ENCODE peak calls at places on chromosomes 6 and 20, in ten cellular contexts. E, W, K, S, M, N, A, U, D and Z are unnamed samples.

GRCh38 chr20:63003546-63003945 is 3.2 kb downstream of the BHLHE23 start:
- DNase-seq in D (no peak), E (no peak), N (no peak), W (no peak), A (no peak), M (no peak), S (no peak), U (no peak), K (no peak), Z (no peak)

GRCh38 chr6:157314705-157315321 is 8.5 kb downstream of the TMEM242 start:
- DNase-seq in S (peak; percentile 34), N (peak; percentile 91), K (no peak), E (no peak), D (peak; percentile 41), U (peak; percentile 75), M (peak; percentile 79), W (no peak), A (peak; percentile 44), Z (no peak)

GRCh38 chr20:10433014-10433622 is 904 bp downstream of the MKKS start:
- DNase-seq in A (no peak), W (no peak), D (no peak), M (no peak), N (no peak), U (peak; percentile 16), K (no peak), S (no peak), E (no peak), Z (no peak)

GRCh38 chr6:53044071-53044470 is 21.1 kb upstream of the FBXO9 start:
- DNase-seq in U (peak; percentile 78), K (peak; percentile 15), E (peak; percentile 39), S (no peak), A (no peak), M (no peak), W (no peak), D (no peak), N (peak; percentile 76), Z (no peak)

GRCh38 chr6:106143582-106144139 is 57.5 kb downstream of the PRDM1 start:
- DNase-seq in W (no peak), K (no peak), N (no peak), S (no peak), M (no peak), D (no peak), A (no peak), U (no peak), E (no peak), Z (no peak)

GRCh38 chr6:142279350-142280180 is 22.2 kb upstream of the ADGRG6 start:
- DNase-seq in M (peak; percentile 44), U (peak; percentile 49), S (no peak), D (no peak), E (no peak), W (no peak), N (peak; percentile 67), K (no peak), A (no peak), Z (no peak)

GRCh38 chr20:10652660-10653191 is 21.1 kb downstream of the JAG1 start:
- DNase-seq in U (no peak), S (no peak), K (no peak), N (no peak), D (no peak), E (no peak), A (no peak), M (no peak), W (no peak), Z (no peak)

GRCh38 chr6:161917645-161918044 is 643.8 kb upstream of the AGPAT4 start:
- DNase-seq in S (no peak), N (peak; percentile 45), E (no peak), U (peak; percentile 67), A (no peak), M (no peak), W (no peak), D (no peak), K (no peak), Z (no peak)

GRCh38 chr6:45504947-45505346 is 127.2 kb upstream of the SUPT3H start:
- DNase-seq in W (peak; percentile 44), U (peak; percentile 97), S (peak; percentile 47), A (peak; percentile 37), N (peak; percentile 90), D (no peak), M (peak; percentile 70), E (no peak), K (peak; percentile 30), Z (no peak)

GRCh38 chr6:45505470-45505869 is 127.7 kb upstream of the SUPT3H start:
- DNase-seq in A (no peak), D (no peak), K (no peak), W (no peak), U (no peak), M (no peak), S (no peak), E (no peak), N (no peak), Z (no peak)

GRCh38 chr6:45498620-45499019 is 120.9 kb upstream of the SUPT3H start:
- DNase-seq in K (no peak), W (no peak), D (no peak), M (no peak), U (no peak), A (no peak), N (no peak), E (no peak), S (no peak), Z (no peak)

GRCh38 chr6:45502446-45502845 is 124.7 kb upstream of the SUPT3H start:
- DNase-seq in U (no peak), S (no peak), A (no peak), W (no peak), E (no peak), D (no peak), K (no peak), M (no peak), N (no peak), Z (no peak)

GRCh38 chr6:45500924-45501816 is 123.4 kb upstream of the SUPT3H start:
- DNase-seq in E (no peak), D (no peak), S (no peak), K (no peak), N (peak; percentile 22), W (no peak), A (no peak), M (no peak), U (no peak), Z (no peak)
- TF ChIP-seq CTCF in E (no peak), D (peak; percentile 80), S (no peak), K (peak; percentile 65), N (peak; percentile 54), W (no peak), A (peak; percentile 27), M (no peak), U (peak; percentile 22), Z (peak; percentile 60)

GRCh38 chr6:44257007-44257752 is at the start of gene SLC35B2:
- DNase-seq in E (peak; percentile 68), U (peak; percentile 81), A (no peak), S (no peak), D (no peak), W (peak; percentile 91), N (peak; percentile 79), M (peak; percentile 55), K (peak; percentile 69), Z (peak; percentile 86)

GRCh38 chr6:44258921-44259320 is 1.6 kb upstream of the SLC35B2 start:
- DNase-seq in U (no peak), A (no peak), E (no peak), K (no peak), D (no peak), N (no peak), M (no peak), W (no peak), S (no peak), Z (no peak)

GRCh38 chr6:44256291-44257006 is 879 bp downstream of the SLC35B2 start:
- DNase-seq in W (peak; percentile 50), N (no peak), K (no peak), M (no peak), A (no peak), S (no peak), E (no peak), U (no peak), D (no peak), Z (no peak)

GRCh38 chr6:44258325-44258863 is 1.1 kb upstream of the SLC35B2 start:
- DNase-seq in S (no peak), D (no peak), N (no peak), W (no peak), K (no peak), U (no peak), M (no peak), E (no peak), A (no peak), Z (no peak)

DNA sequence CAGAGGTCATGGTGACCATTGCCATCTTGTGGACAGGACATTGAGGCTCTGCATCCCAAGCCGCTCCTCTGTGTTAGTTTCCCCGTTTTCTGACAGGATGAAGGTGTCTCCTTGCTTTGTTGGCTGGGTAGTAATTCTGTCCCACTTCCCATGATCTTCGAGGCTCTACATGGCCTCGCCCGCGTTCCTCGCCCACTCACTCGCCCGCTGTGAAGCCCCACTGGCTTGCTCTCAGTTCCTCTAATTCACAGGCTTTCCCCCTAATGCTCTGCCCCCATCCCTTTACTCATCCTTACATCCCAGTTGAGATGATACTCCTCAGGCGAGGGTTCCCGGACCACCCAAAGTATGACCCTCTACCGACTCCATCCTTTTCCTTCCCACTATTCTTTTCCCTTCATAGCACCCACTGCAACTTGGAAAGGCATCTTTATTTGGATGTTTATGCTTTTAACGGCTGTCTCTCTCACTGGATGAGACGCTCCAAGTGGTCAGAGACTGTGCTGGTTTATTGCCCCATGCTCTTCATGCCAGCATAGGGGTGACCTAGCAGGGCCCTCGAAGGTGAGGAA is 511 bp upstream of the SLC35B2 start:
- DNase-seq in W (no peak), K (no peak), A (no peak), S (no peak), N (no peak), D (no peak), E (no peak), M (no peak), U (no peak), Z (no peak)
- TF ChIP-seq CTCF in W (no peak), K (no peak), A (no peak), S (no peak), N (no peak), D (no peak), E (no peak), M (peak; percentile 38), U (no peak), Z (peak; percentile 36)

GRCh38 chr6:137490961-137491360 is 3.2 kb downstream of the OLIG3 start:
- DNase-seq in D (no peak), M (no peak), S (no peak), N (no peak), K (no peak), A (no peak), W (no peak), U (no peak), E (no peak), Z (no peak)

GRCh38 chr6:137490506-137490905 is 3.7 kb downstream of the OLIG3 start:
- DNase-seq in W (no peak), D (no peak), N (no peak), K (no peak), S (no peak), U (no peak), M (no peak), E (no peak), A (no peak), Z (no peak)

GRCh38 chr6:137492771-137493217 is 1.4 kb downstream of the OLIG3 start:
- DNase-seq in N (no peak), U (no peak), W (no peak), E (no peak), M (no peak), S (no peak), K (no peak), D (no peak), A (no peak), Z (no peak)

GRCh38 chr6:137492289-137492688 is 1.9 kb downstream of the OLIG3 start:
- DNase-seq in W (no peak), A (no peak), U (no peak), M (no peak), E (no peak), K (no peak), N (no peak), S (no peak), D (no peak), Z (no peak)

GRCh38 chr6:137491478-137491877 is 2.7 kb downstream of the OLIG3 start:
- DNase-seq in K (no peak), W (no peak), D (no peak), A (no peak), S (no peak), U (no peak), N (no peak), E (no peak), M (no peak), Z (no peak)
- TF ChIP-seq CTCF in K (no peak), W (no peak), D (no peak), A (no peak), S (no peak), U (no peak), N (no peak), E (no peak), M (no peak), Z (no peak)

DNA sequence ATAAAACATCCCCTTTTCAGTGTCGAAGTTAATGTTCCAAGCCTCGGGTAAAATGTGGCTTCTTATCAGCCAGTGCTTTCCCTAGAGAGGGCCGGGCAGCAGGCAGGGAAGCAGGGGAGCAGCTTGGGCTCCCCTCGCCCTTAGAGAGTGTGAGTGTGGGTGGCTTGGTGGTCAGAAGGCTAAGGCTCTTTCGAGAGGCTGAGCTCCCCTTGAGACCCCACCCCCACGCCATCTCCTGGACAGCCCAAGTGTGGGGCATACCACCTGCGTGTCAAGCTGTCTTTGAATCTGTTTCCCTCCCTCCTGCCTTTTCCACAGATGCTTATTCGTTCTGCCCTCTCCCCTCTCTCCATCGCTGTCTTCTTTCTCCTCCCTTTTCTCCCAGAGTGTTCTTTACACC is 95.1 kb upstream of the FOXP4 start:
- DNase-seq in K (peak; percentile 39), S (no peak), N (no peak), W (peak; percentile 46), A (no peak), U (no peak), M (no peak), D (no peak), E (no peak), Z (no peak)
- TF ChIP-seq CTCF in K (no peak), S (no peak), N (peak; percentile 21), W (no peak), A (no peak), U (no peak), M (no peak), D (peak; percentile 21), E (no peak), Z (no peak)